ENCODE peak calls at places on chromosomes 4 and X, in eight cellular contexts. V is ovary, D is suprapubic skin, Q is upper lobe of left lung, U is NB4, R is A549, E is stomach, Z is sigmoid colon. W is an unnamed sample.

GRCh38 chrX:16807976-16808542 is 21.8 kb downstream of the TXLNG start:
- DNase-seq in Q (no peak), Z (no peak), D (no peak), R (peak), U (peak), E (no peak), V (no peak), W (peak)

GRCh38 chr4:119179011-119179410 is 33.5 kb upstream of the USP53 start:
- DNase-seq in U (no peak), V (no peak), Z (no peak), D (no peak), Q (no peak), E (no peak), R (no peak), W (no peak)

GRCh38 chr4:9704551-9705332 is 76.7 kb upstream of the DRD5 start:
- DNase-seq in Q (no peak), Z (no peak), E (no peak), R (no peak), D (no peak), V (no peak), U (peak), W (no peak)

GRCh38 chr4:26356067-26356466 is 35.3 kb downstream of the RBPJ start:
- DNase-seq in U (peak), D (no peak), Q (no peak), Z (no peak), E (no peak), V (no peak), R (no peak), W (no peak)

GRCh38 chrX:8565729-8566128 is 101.1 kb downstream of the VCX3B start:
- DNase-seq in V (no peak), Q (no peak), Z (no peak), D (no peak), R (no peak), U (no peak), E (no peak), W (no peak)

GRCh38 chr4:67762091-67762490 is 7.9 kb upstream of the GNRHR start:
- DNase-seq in D (no peak), Q (no peak), Z (no peak), R (no peak), E (no peak), V (no peak), U (no peak), W (no peak)

GRCh38 chrX:12984629-12985303 is 9.9 kb downstream of the TMSB4X start:
- DNase-seq in E (peak), Z (no peak), U (peak), D (no peak), V (no peak), Q (no peak), R (peak), W (no peak)

GRCh38 chrX:70336767-70337166 is 46.9 kb downstream of the KIF4A start:
- DNase-seq in E (no peak), D (no peak), V (no peak), R (no peak), U (no peak), Z (no peak), Q (no peak), W (no peak)

GRCh38 chr4:41436365-41437263 is 101.3 kb upstream of the LIMCH1 start:
- DNase-seq in E (no peak), R (no peak), Z (no peak), V (no peak), Q (no peak), D (no peak), U (no peak), W (no peak)

GRCh38 chr4:124459196-124459921 is 253.2 kb downstream of the ANKRD50 start:
- DNase-seq in V (no peak), U (no peak), R (no peak), D (no peak), Q (no peak), Z (no peak), E (no peak), W (no peak)

GRCh38 chr4:87067120-87067885 is 132.5 kb downstream of the AFF1 start:
- DNase-seq in Z (no peak), U (no peak), E (no peak), V (no peak), Q (no peak), D (no peak), R (no peak), W (no peak)

GRCh38 chr4:23680616-23681518 is 209.0 kb downstream of the PPARGC1A start:
- DNase-seq in V (no peak), Z (no peak), U (no peak), D (no peak), Q (no peak), E (no peak), R (no peak), W (no peak)
- TF ChIP-seq CTCF in V (no peak), Z (no peak), U (no peak), D (no peak), Q (no peak), E (no peak), R (no peak), W (no peak)

DNA sequence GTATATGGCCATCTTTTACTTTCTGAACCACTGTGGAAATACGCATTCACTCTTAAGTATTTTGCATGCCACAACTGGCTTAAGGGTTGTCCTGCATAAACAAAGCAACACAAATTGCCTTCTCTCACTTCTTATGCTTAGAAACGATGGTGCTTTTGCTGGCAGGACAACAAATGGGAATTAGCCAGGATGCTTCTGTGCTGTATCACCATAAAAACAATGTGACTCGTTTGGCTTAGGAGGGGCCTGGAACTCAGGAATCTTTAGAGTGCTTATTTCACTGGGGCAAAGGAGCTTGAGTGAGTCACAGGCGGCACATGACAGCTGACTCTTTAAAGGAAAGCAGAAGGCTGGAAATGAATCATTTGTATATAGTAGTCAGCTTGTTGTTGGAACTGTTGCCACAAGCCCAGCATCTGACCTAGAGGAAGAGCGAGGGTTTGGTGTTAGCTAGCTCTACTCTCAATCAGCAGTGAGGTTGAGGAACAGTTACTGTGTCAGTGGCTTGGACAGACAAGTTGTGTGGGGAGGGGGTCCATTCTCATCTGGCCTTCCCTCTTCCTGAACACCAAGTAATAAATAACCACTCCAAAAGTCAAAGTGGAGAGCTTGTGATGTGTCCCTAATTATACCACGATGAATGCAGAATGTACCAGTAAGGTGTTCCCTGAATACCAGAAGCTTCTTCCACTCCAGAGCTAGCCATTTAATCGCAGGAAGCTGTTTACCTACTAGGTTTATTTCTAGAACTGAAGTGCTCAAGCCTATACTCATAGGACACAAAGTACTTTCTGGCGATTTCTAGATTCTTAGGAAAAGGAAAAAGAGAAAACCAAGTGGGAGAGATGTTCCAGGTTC is 293.1 kb downstream of the CAMK2D start:
- DNase-seq in V (peak), D (peak), R (peak), Q (no peak), E (peak), Z (peak), U (peak), W (peak)
- TF ChIP-seq POLR2A in V (no peak), D (no peak), R (no peak), Q (peak), E (no peak), Z (no peak), U (no peak), W (no peak)

GRCh38 chrX:101931104-101931493 is 728 bp downstream of the ZMAT1 start:
- DNase-seq in U (no peak), Z (no peak), R (peak), D (no peak), Q (no peak), E (no peak), V (no peak), W (no peak)

GRCh38 chrX:101931494-101932248 is at the start of gene ZMAT1:
- DNase-seq in Z (peak), E (peak), R (peak), U (peak), V (peak), Q (peak), D (peak), W (peak)

DNA sequence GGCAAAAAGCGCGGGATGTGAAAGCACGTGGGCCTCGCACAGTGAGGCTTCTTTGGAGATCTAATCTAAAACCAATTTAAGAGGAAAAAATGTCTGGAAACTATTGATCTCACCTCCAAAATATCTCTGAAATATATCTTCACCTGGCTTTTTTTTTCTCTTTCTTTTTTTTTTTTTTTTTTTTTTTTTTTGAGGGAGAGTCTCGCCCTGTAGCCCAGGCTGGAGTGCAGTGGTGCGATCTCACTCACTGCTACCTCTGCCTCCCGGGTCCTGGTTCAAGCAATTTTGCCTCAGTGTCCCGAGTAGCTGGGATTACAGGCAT is 383 bp upstream of the ZMAT1 start:
- DNase-seq in R (no peak), U (no peak), Q (no peak), E (no peak), Z (no peak), D (no peak), V (no peak), W (no peak)
- H3K4me3 ChIP-seq in R (peak), U (no peak), Q (peak), E (peak), Z (peak), D (peak), V (peak), W (peak)

DNA sequence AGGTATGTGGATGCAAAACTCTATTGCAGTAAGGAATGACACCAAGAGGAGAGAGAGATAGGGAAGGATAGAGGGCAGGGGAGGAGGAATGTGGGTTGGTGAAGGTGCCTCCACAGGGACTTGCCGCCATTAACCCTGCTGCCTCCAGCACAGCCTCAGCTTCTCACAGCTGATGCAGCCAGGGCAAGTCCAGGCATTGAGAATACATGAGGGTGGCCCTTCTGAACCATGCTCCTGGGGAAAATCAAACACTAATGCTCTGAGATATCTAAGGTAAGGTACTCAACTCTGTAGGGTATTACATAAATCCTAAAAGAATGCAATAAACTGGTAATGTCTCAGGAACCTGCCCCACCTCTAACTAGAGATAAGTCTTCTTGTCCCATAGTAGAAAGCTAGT is 28.7 kb downstream of the UGT2B7 start:
- DNase-seq in Q (no peak), E (no peak), D (no peak), U (no peak), R (no peak), Z (no peak), V (no peak), W (no peak)
- TF ChIP-seq CTCF in Q (no peak), E (no peak), D (no peak), U (no peak), R (no peak), Z (no peak), V (no peak), W (no peak)

DNA sequence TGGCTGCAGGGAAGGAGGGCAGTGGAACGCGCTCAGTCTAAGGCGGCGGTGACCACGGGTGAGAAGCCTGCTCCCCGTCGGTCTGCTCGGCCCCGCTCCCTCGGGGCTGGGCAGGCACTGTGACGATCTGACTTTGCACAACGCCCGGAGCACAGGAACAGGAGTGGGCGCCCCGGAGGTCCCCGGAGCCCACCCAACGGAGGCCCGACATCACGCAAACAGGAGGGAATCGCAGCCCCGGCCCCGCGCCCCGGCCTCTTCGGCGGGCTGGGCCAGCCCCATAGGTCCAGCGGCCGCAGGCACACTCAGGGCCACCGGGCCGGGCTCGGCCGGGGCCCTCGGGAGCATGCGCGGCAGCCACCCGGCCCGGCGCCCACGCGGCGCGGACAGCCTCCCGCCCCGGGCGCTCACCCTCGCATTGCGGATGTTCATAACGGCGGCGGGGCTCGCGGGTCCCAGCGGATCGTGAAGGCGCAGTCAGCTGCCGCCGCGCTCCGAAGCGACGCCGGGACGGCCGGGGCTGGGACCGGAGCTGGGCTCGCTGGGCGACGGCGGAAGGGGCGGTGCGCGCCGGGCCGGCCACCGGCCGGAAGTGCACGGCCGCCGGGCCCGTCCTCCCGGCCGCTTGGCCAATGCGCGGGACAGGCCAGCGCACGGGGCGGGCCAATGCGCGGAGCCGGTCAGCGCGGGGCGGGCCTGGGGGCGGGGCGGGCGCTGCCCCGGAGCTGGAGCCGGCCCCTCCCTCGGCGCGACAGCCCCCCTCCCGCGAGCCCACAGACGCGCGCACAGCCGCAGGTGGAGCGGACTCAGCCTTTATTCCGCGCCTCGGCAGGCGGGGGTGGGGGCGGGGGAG is at the start of gene NAA10:
- DNase-seq in U (peak), E (peak), D (peak), V (peak), Q (peak), Z (peak), R (peak), W (no peak)
- TF ChIP-seq POLR2A in U (peak), E (no peak), D (no peak), V (no peak), Q (peak), Z (no peak), R (peak), W (no peak)

GRCh38 chrX:47422444-47422843 is 52.1 kb downstream of the ZNF157 start:
- DNase-seq in Q (no peak), U (no peak), E (no peak), D (no peak), V (no peak), Z (no peak), R (no peak), W (no peak)

GRCh38 chrX:47420264-47420663 is 49.9 kb downstream of the ZNF157 start:
- DNase-seq in E (no peak), Z (no peak), Q (no peak), R (no peak), V (no peak), D (no peak), U (no peak), W (no peak)

GRCh38 chrX:47420967-47421366 is 50.6 kb downstream of the ZNF157 start:
- DNase-seq in E (no peak), D (no peak), V (no peak), R (no peak), U (no peak), Z (no peak), Q (no peak), W (no peak)
- H3K4me3 ChIP-seq in E (no peak), D (no peak), V (no peak), R (no peak), U (no peak), Z (no peak), Q (no peak), W (no peak)

DNA sequence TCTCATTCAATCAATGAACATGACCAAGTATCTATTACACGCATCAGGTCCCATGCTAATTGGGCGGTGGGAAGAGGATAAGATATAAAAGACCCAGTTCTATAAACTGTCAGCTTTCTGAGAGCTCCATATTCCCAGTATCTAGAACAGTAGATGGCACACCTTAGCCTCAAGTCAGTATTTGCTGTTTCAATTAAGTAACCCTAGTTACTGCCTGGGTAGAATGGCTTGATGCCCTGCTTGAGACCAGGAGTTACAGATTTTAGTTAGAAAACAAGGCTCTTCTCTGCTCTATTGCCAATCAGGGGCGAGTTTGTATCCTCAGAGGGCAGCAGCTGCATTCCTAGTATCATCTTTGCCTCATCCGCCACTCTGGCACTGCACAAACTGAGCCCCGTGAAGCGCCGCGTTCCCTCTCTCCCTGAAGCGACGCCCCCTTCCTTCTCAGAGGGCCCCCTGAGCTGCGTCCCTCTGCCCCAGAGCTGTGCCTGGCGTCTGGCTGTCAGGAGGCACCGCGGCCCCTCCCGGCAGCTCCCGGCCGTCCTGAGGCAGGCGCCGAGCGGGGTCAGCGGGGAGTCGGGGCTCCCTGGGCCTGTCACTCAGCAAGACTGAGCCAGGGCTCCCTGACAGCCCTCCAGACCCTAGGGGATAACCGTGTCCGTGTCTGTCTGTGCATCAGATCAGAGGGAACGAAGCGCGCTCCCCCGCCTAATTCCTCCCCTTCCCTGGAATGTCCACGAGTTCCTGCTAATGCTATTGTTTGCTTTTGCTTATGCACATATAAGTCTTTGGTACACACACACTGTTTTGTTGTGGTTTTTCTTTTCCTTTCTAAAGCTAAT is 212.4 kb upstream of the TTC29 start:
- DNase-seq in V (peak), E (peak), U (no peak), Z (no peak), R (peak), Q (peak), D (no peak), W (no peak)
- TF ChIP-seq CTCF in V (no peak), E (no peak), U (no peak), Z (no peak), R (peak), Q (no peak), D (no peak), W (no peak)

GRCh38 chr4:887034-887763 is 44.9 kb downstream of the GAK start:
- DNase-seq in U (no peak), Q (peak), E (no peak), V (no peak), Z (no peak), D (no peak), R (no peak), W (no peak)
- TF ChIP-seq POLR2A in U (no peak), Q (no peak), E (no peak), V (no peak), Z (no peak), D (no peak), R (no peak), W (no peak)

GRCh38 chr4:1216076-1216614 is 32.8 kb downstream of the CTBP1 start:
- DNase-seq in Q (peak), Z (no peak), U (no peak), R (no peak), V (no peak), E (no peak), D (no peak), W (no peak)

GRCh38 chr4:1217366-1217765 is 31.6 kb downstream of the CTBP1 start:
- DNase-seq in D (no peak), U (no peak), R (no peak), Z (no peak), V (no peak), Q (peak), E (no peak), W (no peak)

GRCh38 chr4:1218892-1219552 is 29.9 kb downstream of the CTBP1 start:
- DNase-seq in Q (no peak), D (no peak), Z (no peak), V (no peak), U (peak), R (no peak), E (no peak), W (no peak)

GRCh38 chr4:1215347-1216075 is 33.4 kb downstream of the CTBP1 start:
- DNase-seq in D (no peak), R (no peak), V (no peak), Q (peak), Z (no peak), U (no peak), E (peak), W (no peak)

DNA sequence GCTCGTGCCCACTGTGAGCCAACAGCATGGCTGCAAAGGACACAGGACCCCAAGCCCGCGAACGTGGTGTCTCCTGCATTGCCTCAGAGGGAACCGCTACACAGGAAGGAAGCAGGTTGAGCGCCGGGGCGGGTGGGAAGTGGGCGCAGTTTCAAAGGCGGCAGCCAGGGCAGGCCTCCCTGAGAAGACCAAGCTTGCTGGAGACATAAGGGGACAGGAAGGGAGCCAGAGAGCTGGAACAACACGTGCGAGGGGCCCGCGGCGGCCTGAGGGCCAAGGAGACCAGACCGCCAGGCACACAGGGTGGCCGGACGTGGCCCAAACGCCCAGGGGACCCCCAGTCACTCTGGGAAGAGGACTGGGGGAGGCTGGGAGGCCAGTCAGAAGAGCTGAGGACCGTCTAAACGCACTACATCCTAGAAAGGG is 32.0 kb downstream of the CTBP1 start:
- DNase-seq in Q (peak), V (no peak), U (no peak), E (peak), Z (no peak), R (no peak), D (peak), W (no peak)
- H3K4me3 ChIP-seq in Q (no peak), V (no peak), U (no peak), E (no peak), Z (no peak), R (no peak), D (no peak), W (no peak)

GRCh38 chr4:7756071-7756470 is 183.6 kb downstream of the AFAP1 start:
- DNase-seq in D (no peak), U (no peak), V (no peak), R (no peak), E (no peak), Z (no peak), Q (no peak), W (no peak)
- TF ChIP-seq CTCF in D (no peak), U (no peak), V (no peak), R (no peak), E (no peak), Z (no peak), Q (no peak), W (no peak)

W was measured in lower leg skin.